ENCODE peak calls at places on chromosome 7, in eight cellular contexts. W is lower lobe of right lung, I is neural progenitor cell, K is kidney epithelial cell, V is HFF-Myc, J is epithelial cell of esophagus, O is fibroblast of pulmonary artery, D is brain microvascular endothelial cell. M is an unnamed sample.

GRCh38 chr7:74379938-74380337 is 73.8 kb upstream of the GTF2IRD1 start:
- DNase-seq in J (no peak), I (no peak), D (no peak), K (no peak), W (no peak), V (no peak), O (no peak), M (no peak)

GRCh38 chr7:41487229-41487861 is 215.5 kb downstream of the INHBA start:
- DNase-seq in K (no peak), W (no peak), V (no peak), I (no peak), O (peak; percentile 32), D (no peak), J (no peak), M (no peak)

GRCh38 chr7:18666107-18666728 is 170.7 kb downstream of the HDAC9 start:
- DNase-seq in W (peak; percentile 79), J (peak; percentile 83), V (peak; percentile 70), I (peak; percentile 88), K (peak; percentile 18), O (peak; percentile 86), D (peak; percentile 56), M (peak; percentile 39)

GRCh38 chr7:98996162-98996552 is 117.8 kb downstream of the TRRAP start:
- DNase-seq in I (no peak), K (no peak), W (no peak), J (no peak), O (no peak), D (no peak), V (no peak), M (no peak)

GRCh38 chr7:101896312-101896711 is 78.9 kb downstream of the CUX1 start:
- DNase-seq in V (no peak), W (no peak), J (no peak), D (no peak), O (no peak), I (no peak), K (no peak), M (no peak)

GRCh38 chr7:156379242-156380070 is 261.1 kb upstream of the RNF32 start:
- DNase-seq in D (no peak), J (no peak), V (no peak), K (no peak), I (no peak), O (no peak), W (peak; percentile 64), M (no peak)

GRCh38 chr7:139471740-139472353 is 11.6 kb downstream of the KLRG2 start:
- DNase-seq in V (no peak), O (peak; percentile 45), D (no peak), J (no peak), K (peak; percentile 48), W (no peak), I (peak; percentile 71), M (no peak)

GRCh38 chr7:127713758-127714157 is 61.8 kb downstream of the SND1 start:
- DNase-seq in O (no peak), K (no peak), W (no peak), I (no peak), J (peak; percentile 4), D (no peak), V (no peak), M (no peak)

GRCh38 chr7:74417419-74417971 is 36.2 kb upstream of the GTF2IRD1 start:
- DNase-seq in W (peak; percentile 73), O (peak; percentile 74), V (no peak), J (peak; percentile 58), D (peak; percentile 34), I (peak; percentile 82), K (no peak), M (no peak)

GRCh38 chr7:143374556-143374955 is 6.6 kb upstream of the ZYX start:
- DNase-seq in K (no peak), D (no peak), J (no peak), V (no peak), W (no peak), O (no peak), I (no peak), M (no peak)

GRCh38 chr7:134419875-134420274 is 39.0 kb downstream of the AKR1B1 start:
- DNase-seq in V (no peak), K (no peak), D (no peak), W (no peak), O (no peak), I (no peak), J (no peak), M (no peak)
- H3K4me3 ChIP-seq in V (no peak overlapping the region), K (no peak overlapping the region), D (no peak overlapping the region), W (no peak overlapping the region), O (no peak overlapping the region), I (no peak overlapping the region), J (no peak overlapping the region), M (no peak overlapping the region)

GRCh38 chr7:129368389-129368986 is 65.7 kb upstream of the STRIP2 start:
- DNase-seq in I (no peak), J (no peak), D (no peak), V (no peak), O (no peak), W (no peak), K (no peak), M (no peak)
- H3K4me3 ChIP-seq in I (no peak overlapping the region), J (no peak overlapping the region), D (no peak overlapping the region), V (no peak overlapping the region), O (no peak overlapping the region), W (peak overlapping the region; percentile 49), K (no peak overlapping the region), M (no peak overlapping the region)

GRCh38 chr7:25179325-25179724 is 49.0 kb downstream of the NPVF start:
- DNase-seq in O (no peak), J (no peak), W (no peak), D (no peak), V (no peak), K (no peak), I (no peak), M (no peak)

GRCh38 chr7:25179771-25180591 is 48.3 kb downstream of the NPVF start:
- DNase-seq in W (peak; percentile 94), D (peak; percentile 81), K (peak; percentile 25), J (peak; percentile 77), V (no peak), I (peak; percentile 92), O (peak; percentile 80), M (peak; percentile 33)

GRCh38 chr7:25180592-25180923 is 47.7 kb downstream of the NPVF start:
- DNase-seq in J (no peak), D (no peak), V (no peak), K (no peak), O (no peak), I (no peak), W (no peak), M (no peak)

GRCh38 chr7:25181537-25181936 is 46.7 kb downstream of the NPVF start:
- DNase-seq in K (no peak), D (no peak), W (no peak), O (no peak), V (no peak), I (no peak), J (no peak), M (no peak)

GRCh38 chr7:25180946-25181345 is 47.3 kb downstream of the NPVF start:
- DNase-seq in O (no peak), J (no peak), K (no peak), I (peak; percentile 8), W (no peak), D (no peak), V (no peak), M (no peak)
- H3K4me3 ChIP-seq in O (no peak overlapping the region), J (no peak overlapping the region), K (no peak overlapping the region), I (no peak overlapping the region), W (peak overlapping the region; percentile 72), D (no peak overlapping the region), V (peak overlapping the region; percentile 55), M (peak overlapping the region; percentile 67)

DNA sequence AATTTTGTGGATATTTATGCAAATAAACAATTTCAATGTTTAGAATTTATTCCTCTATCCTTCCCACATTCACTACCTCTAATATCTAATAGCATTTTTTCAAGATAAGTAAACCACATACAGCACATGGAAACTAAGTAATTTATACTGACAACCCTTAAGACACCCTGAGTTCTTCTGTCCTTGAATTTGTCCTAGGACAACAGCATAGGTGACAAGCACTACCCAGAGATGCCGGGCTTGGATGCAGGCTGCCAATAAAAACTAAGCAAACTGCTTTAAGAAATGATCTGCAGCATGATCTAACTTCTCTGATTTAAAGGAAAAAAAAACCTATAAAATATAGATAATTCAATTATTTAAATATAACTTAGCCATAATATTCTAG is 22.7 kb downstream of the NT5C3A start:
- DNase-seq in W (no peak), K (no peak), I (no peak), J (no peak), V (no peak), O (no peak), D (no peak), M (no peak)
- H3K4me3 ChIP-seq in W (peak overlapping the region; percentile 57), K (no peak overlapping the region), I (no peak overlapping the region), J (peak overlapping the region; percentile 30), V (peak overlapping the region; percentile 25), O (peak overlapping the region; percentile 58), D (peak overlapping the region; percentile 39), M (peak overlapping the region; percentile 26)

GRCh38 chr7:34718867-34719266 is 60.8 kb downstream of the NPSR1 start:
- DNase-seq in J (no peak), W (no peak), D (no peak), O (no peak), K (no peak), I (no peak), V (no peak), M (no peak)
- H3K4me3 ChIP-seq in J (no peak overlapping the region), W (no peak overlapping the region), D (no peak overlapping the region), O (no peak overlapping the region), K (no peak overlapping the region), I (no peak overlapping the region), V (no peak overlapping the region), M (no peak overlapping the region)

DNA sequence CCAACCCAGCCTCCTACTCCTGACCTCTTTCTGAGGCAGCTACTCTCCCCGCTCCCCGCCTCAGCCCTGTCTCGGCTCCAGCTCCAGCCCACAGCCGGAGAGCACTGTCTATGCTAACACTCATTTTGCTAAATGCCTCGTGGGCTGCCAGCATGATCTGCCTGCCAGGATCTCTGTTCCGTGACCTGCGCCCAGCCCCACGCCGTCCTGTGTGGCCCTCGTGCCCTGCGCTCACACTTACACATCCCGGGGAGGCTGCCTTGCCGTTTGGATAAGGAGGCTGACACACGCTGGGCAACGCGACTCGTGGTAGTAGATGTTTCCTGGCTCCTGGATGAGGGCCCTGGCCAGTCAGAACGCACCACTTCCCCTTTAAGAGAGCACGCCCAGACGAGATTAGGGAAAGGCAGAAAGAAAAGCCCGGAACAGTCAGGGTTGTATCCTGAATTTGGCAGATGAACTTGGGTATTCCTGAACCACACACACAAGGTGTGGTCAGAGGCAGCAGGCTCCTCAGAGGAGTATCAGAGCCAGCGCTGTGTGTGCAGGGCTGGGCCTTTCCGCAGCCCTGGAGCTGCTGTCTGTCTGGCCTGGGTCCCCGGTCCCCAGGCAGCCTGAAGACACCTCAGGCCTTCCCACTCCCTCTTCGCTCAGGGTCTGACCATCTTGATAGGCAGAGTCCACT is 97.7 kb upstream of the EFCAB10 start:
- DNase-seq in I (no peak), V (no peak), K (no peak), J (peak; percentile 79), W (peak; percentile 84), D (no peak), O (peak; percentile 65), M (no peak)
- H3K4me3 ChIP-seq in I (no peak overlapping the region), V (no peak overlapping the region), K (no peak overlapping the region), J (peak overlapping the region; percentile 25), W (peak overlapping the region; percentile 53), D (no peak overlapping the region), O (peak overlapping the region; percentile 32), M (no peak overlapping the region)

DNA sequence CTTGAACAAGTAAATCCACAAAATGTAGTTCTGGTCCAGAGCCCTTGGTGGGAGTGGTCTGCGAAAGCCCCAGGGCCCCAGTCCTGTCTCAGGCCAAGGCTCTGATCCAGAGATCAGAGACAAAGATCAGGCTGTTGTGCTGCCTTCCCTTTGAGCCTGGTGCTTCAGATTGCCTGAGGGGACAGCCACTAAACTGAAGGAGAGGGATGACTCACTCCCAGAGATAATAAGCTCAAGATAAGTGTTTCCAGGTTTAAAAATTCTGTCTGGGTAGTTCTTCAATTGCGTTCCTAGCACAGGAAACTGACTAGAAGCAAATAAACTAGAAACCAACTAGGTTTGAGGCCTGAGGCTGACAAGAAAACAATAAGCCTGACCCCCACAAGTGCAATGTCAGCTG is 190.2 kb downstream of the RAMP3 start:
- DNase-seq in D (peak; percentile 14), O (no peak), W (no peak), K (peak; percentile 2), V (peak; percentile 70), J (peak; percentile 62), I (no peak), M (no peak)
- H3K4me3 ChIP-seq in D (no peak overlapping the region), O (no peak overlapping the region), W (no peak overlapping the region), K (no peak overlapping the region), V (no peak overlapping the region), J (no peak overlapping the region), I (no peak overlapping the region), M (no peak overlapping the region)